ENCODE peak calls at places on chromosomes 7 and 10, in six cellular contexts. H, V, K, B, A and T are unnamed samples.

GRCh38 chr10:66931340-66931948 is 5.6 kb downstream of the LRRTM3 start:
- DNase-seq in H (peak), K (peak), A (peak), B (peak), V (no peak), T (no peak)

GRCh38 chr7:6579446-6579845 is 2.2 kb downstream of the ZDHHC4 start:
- DNase-seq in K (peak), V (no peak), H (peak), A (no peak), B (no peak), T (no peak)

GRCh38 chr7:50939026-50939425 is 156.3 kb upstream of the GRB10 start:
- DNase-seq in V (no peak), A (peak), B (peak), H (peak), K (peak), T (no peak)

GRCh38 chr7:26868841-26869505 is 4.6 kb upstream of the SKAP2 start:
- DNase-seq in K (no peak), H (peak), A (no peak), V (no peak), B (no peak), T (no peak)

GRCh38 chr10:6423004-6423403 is 157.1 kb downstream of the PRKCQ start:
- DNase-seq in A (no peak), B (no peak), H (no peak), K (no peak), V (no peak), T (no peak)

GRCh38 chr7:147885906-147886305 is 704.7 kb upstream of the C7orf33 start:
- DNase-seq in A (no peak), H (no peak), B (no peak), V (no peak), K (no peak), T (no peak)

GRCh38 chr7:36151921-36152755 is 916 bp upstream of the EEPD1 start:
- DNase-seq in K (no peak), V (no peak), H (no peak), B (no peak), A (peak), T (no peak)

GRCh38 chr7:151821806-151822540 is 54.9 kb downstream of the PRKAG2 start:
- DNase-seq in H (no peak), K (no peak), V (no peak), A (no peak), B (no peak), T (no peak)

GRCh38 chr10:60757422-60757895 is 20.8 kb upstream of the CDK1 start:
- DNase-seq in K (peak), A (no peak), H (no peak), B (peak), V (peak), T (no peak)

GRCh38 chr10:57846307-57847065 is 421.2 kb downstream of the IPMK start:
- DNase-seq in K (peak), B (peak), V (no peak), A (no peak), H (no peak), T (no peak)

GRCh38 chr10:57844387-57844998 is 423.2 kb downstream of the IPMK start:
- DNase-seq in H (no peak), K (no peak), V (no peak), A (no peak), B (peak), T (no peak)

GRCh38 chr10:57849726-57850357 is 417.9 kb downstream of the IPMK start:
- DNase-seq in V (no peak), A (peak), K (peak), H (peak), B (no peak), T (no peak)
- TF ChIP-seq CTCF in V (no peak), A (peak), K (peak), H (peak), B (peak), T (peak)

GRCh38 chr7:14381306-14381705 is 391.8 kb upstream of the ETV1 start:
- DNase-seq in K (peak), H (peak), V (no peak), B (no peak), A (peak), T (no peak)
- TF ChIP-seq CTCF in K (no peak), H (no peak), V (no peak), B (no peak), A (no peak), T (no peak)

DNA sequence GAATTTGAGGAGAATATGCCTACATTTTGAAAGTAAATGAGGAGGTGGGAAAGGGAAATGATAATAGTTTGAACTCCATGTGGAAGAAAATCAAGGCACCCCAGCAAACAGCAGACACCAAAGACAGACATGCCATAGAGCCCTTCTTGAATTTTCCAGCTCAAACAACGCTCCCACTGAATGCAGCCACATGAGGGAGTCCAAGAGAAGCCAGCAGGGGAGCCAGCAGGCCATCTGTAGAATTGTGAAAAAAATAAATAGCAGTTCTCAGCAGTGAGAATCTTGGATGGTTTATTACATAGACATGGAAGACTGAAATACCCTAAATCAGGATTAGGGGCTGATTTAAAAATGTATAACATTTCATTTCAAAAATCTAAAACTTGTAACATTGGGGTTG is 1567.3 kb upstream of the LRRTM3 start:
- DNase-seq in H (peak), B (peak), K (peak), A (peak), V (peak), T (no peak)
- TF ChIP-seq CTCF in H (peak), B (peak), K (peak), A (peak), V (peak), T (peak)

GRCh38 chr7:44465490-44465889 is 25.0 kb downstream of the NUDCD3 start:
- DNase-seq in H (no peak), B (no peak), K (peak), V (no peak), A (no peak), T (no peak)

GRCh38 chr7:44460325-44460724 is 30.1 kb downstream of the NUDCD3 start:
- DNase-seq in A (no peak), B (no peak), K (no peak), H (no peak), V (no peak), T (no peak)

GRCh38 chr7:44461387-44461786 is 29.1 kb downstream of the NUDCD3 start:
- DNase-seq in B (no peak), H (peak), A (peak), V (no peak), K (peak), T (no peak)

GRCh38 chr7:44466300-44467216 is 23.9 kb downstream of the NUDCD3 start:
- DNase-seq in H (peak), K (peak), B (no peak), A (peak), V (no peak), T (no peak)

DNA sequence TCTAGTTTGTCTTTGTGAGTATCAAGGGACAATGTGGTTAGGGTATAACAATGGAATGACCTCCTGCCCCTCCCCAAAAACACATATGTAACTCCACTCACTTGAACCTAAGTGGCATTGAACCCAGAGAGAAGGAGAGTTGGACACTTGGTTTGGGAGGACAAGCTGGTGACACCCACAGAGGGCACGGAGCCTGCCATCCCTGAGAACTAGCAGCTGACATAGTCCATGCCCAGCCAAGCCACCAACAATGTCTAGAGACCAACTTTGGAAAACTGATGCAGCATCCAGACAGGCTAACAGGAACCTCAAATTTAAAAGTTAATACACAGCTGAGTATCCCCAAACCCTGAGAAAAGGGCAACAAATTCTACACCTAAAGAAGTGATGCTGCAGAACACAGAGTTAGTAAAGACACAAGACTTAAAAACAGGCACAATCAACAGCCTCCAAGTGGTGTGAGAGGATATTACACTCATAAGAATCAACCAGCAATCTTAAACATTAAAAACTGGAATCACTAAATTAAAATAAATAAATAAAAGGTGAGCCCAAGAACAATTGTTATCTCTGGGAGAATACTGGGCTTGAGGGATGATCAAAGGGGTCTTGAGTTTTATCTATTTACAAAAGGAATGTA is 27.2 kb downstream of the NUDCD3 start:
- DNase-seq in B (no peak), H (peak), V (no peak), A (peak), K (peak), T (no peak)
- TF ChIP-seq CTCF in B (peak), H (peak), V (peak), A (peak), K (peak), T (no peak)

GRCh38 chr7:12493866-12494265 is 76.7 kb upstream of the SCIN start:
- DNase-seq in B (no peak), A (peak), H (peak), K (no peak), V (no peak), T (no peak)

GRCh38 chr7:12490941-12491340 is 79.6 kb upstream of the SCIN start:
- DNase-seq in H (no peak), K (no peak), A (no peak), V (no peak), B (no peak), T (no peak)

GRCh38 chr7:12493407-12493806 is 77.1 kb upstream of the SCIN start:
- DNase-seq in H (peak), B (no peak), A (peak), V (peak), K (peak), T (no peak)

GRCh38 chr7:12491526-12491925 is 79.0 kb upstream of the SCIN start:
- DNase-seq in H (no peak), B (no peak), V (no peak), K (no peak), A (no peak), T (no peak)

GRCh38 chr7:12490105-12490688 is 80.3 kb upstream of the SCIN start:
- DNase-seq in B (peak), H (peak), A (peak), K (peak), V (no peak), T (no peak)
- TF ChIP-seq CTCF in B (peak), H (peak), A (peak), K (peak), V (no peak), T (peak)

GRCh38 chr7:117012284-117013174 is 59.2 kb downstream of the ST7 start:
- DNase-seq in A (peak), K (peak), H (peak), B (peak), V (no peak), T (no peak)
- TF ChIP-seq CTCF in A (peak), K (peak), H (peak), B (peak), V (no peak), T (peak)

GRCh38 chr10:128629111-128630096 is 503.2 kb upstream of the MKI67 start:
- DNase-seq in B (no peak), V (peak), K (no peak), A (no peak), H (peak), T (no peak)

GRCh38 chr10:128630787-128631252 is 504.6 kb upstream of the MKI67 start:
- DNase-seq in V (no peak), B (no peak), H (no peak), A (no peak), K (no peak), T (no peak)

GRCh38 chr10:128632694-128633093 is 506.5 kb upstream of the MKI67 start:
- DNase-seq in B (no peak), V (no peak), K (no peak), A (no peak), H (no peak), T (no peak)

GRCh38 chr10:128633864-128634541 is 507.8 kb upstream of the MKI67 start:
- DNase-seq in H (no peak), A (no peak), K (no peak), B (peak), V (peak), T (no peak)

GRCh38 chr10:128631801-128632241 is 505.6 kb upstream of the MKI67 start:
- DNase-seq in A (no peak), H (peak), V (no peak), B (peak), K (peak), T (no peak)
- TF ChIP-seq CTCF in A (peak), H (peak), V (peak), B (peak), K (peak), T (peak)

GRCh38 chr10:114110174-114110972 is 63.6 kb downstream of the CCDC186 start:
- DNase-seq in B (peak), H (peak), A (no peak), K (peak), V (no peak), T (no peak)
- TF ChIP-seq CTCF in B (peak), H (peak), A (peak), K (peak), V (peak), T (no peak)

GRCh38 chr7:32179567-32179966 is 109.4 kb upstream of the PDE1C start:
- DNase-seq in K (no peak), V (no peak), A (no peak), H (no peak), B (no peak), T (no peak)
- TF ChIP-seq CTCF in K (no peak), V (no peak), A (no peak), H (no peak), B (no peak), T (no peak)

DNA sequence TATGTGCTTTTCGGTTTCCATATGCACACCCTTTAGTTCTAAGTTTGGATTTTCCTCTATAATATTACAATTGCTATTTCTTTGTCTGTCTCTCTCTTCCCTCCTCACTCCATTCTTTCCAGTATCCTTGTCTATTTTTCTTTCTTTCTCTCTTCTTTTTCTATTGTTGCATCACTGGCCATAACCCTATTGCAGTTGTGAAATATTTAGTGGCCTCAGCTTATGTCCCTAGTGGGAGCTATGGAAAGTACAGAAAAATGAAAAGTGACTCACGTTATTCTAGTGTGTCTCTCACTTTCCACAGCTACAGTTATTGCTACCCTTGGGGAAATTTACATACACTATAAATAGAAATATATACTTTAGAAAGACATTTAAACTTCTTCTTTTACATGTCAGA is 59.1 kb downstream of the CNTNAP2 start:
- DNase-seq in B (no peak), A (no peak), H (peak), V (no peak), K (peak), T (no peak)
- TF ChIP-seq CTCF in B (peak), A (no peak), H (no peak), V (no peak), K (peak), T (no peak)